ENCODE peak calls at places on chromosomes 16 and 17, in four cellular contexts. G is RWPE2; I is naive thymus-derived CD4-positive, alpha-beta T cell; C is heart right ventricle. X is an unnamed sample.

GRCh38 chr17:79263191-79263590 is 188.6 kb downstream of the ENGASE start:
- DNase-seq in G (no peak), I (no peak), C (no peak), X (no peak)

GRCh38 chr17:69864531-69864930 is 210.5 kb upstream of the KCNJ16 start:
- DNase-seq in G (no peak), I (no peak), C (no peak), X (no peak)

GRCh38 chr17:34580685-34581445 is 1.5 kb downstream of the TMEM132E start:
- DNase-seq in G (no peak), I (no peak), C (no peak), X (peak; percentile 79)

GRCh38 chr17:1555618-1556471 is 6.7 kb downstream of the PITPNA start:
- DNase-seq in G (no peak), I (no peak), C (no peak), X (peak; percentile 52)

GRCh38 chr17:69223809-69224208 is 4.8 kb downstream of the ABCA10 start:
- DNase-seq in G (no peak), I (no peak), C (no peak), X (no peak)

GRCh38 chr16:3945751-3946603 is 65.5 kb upstream of the CREBBP start:
- DNase-seq in G (peak; percentile 75), I (no peak), C (peak; percentile 34), X (no peak)

GRCh38 chr17:81004336-81005015 is 12.8 kb downstream of the CHMP6 start:
- DNase-seq in G (no peak), I (peak; percentile 37), C (no peak), X (peak; percentile 37)

GRCh38 chr17:76469991-76470739 is 2.8 kb downstream of the AANAT start:
- DNase-seq in G (no peak), I (no peak), C (no peak), X (no peak)

GRCh38 chr16:87319011-87319410 is 1.8 kb upstream of the C16orf95 start:
- DNase-seq in G (no peak), I (no peak), C (no peak), X (no peak)

GRCh38 chr16:7227193-7227825 is 105.3 kb upstream of the RBFOX1 start:
- DNase-seq in G (no peak), I (no peak), C (no peak), X (no peak)

GRCh38 chr17:82463881-82464566 is 5.5 kb downstream of the NARF start:
- DNase-seq in G (no peak), I (no peak), C (no peak), X (no peak)

GRCh38 chr16:75618782-75619181 is 4.3 kb downstream of the ADAT1 start:
- DNase-seq in G (no peak), I (no peak), C (no peak), X (no peak)

GRCh38 chr17:44961921-44962350 is 6.2 kb downstream of the C1QL1 start:
- DNase-seq in G (peak; percentile 51), I (no peak), C (no peak), X (no peak)

GRCh38 chr17:17377568-17377967 is 74.4 kb downstream of the NT5M start:
- DNase-seq in G (no peak), I (no peak), C (no peak), X (no peak)

GRCh38 chr17:19002805-19003542 is 1.6 kb downstream of the FAM83G start:
- DNase-seq in G (no peak), I (peak; percentile 26), C (no peak), X (no peak)

GRCh38 chr16:83995756-83996155 is 27.7 kb downstream of the NECAB2 start:
- DNase-seq in G (no peak), I (no peak), C (peak; percentile 14), X (peak; percentile 39)

GRCh38 chr17:41553987-41554680 is 17.7 kb downstream of the KRT9 start:
- DNase-seq in G (no peak), I (no peak), C (no peak), X (no peak)

GRCh38 chr17:41549596-41550039 is 21.5 kb upstream of the KRT19 start:
- DNase-seq in G (no peak), I (no peak), C (no peak), X (no peak)

GRCh38 chr17:41553176-41553575 is 18.7 kb downstream of the KRT9 start:
- DNase-seq in G (no peak), I (no peak), C (no peak), X (no peak)

GRCh38 chr17:41551370-41551769 is 20.5 kb downstream of the KRT9 start:
- DNase-seq in G (no peak), I (no peak), C (no peak), X (no peak)

GRCh38 chr17:41552455-41552854 is 19.4 kb downstream of the KRT9 start:
- DNase-seq in G (no peak), I (no peak), C (no peak), X (no peak)
- H3K4me1 ChIP-seq in G (peaks cover 24% of the 10 kb centered on the region), I (peaks cover 17% of the 10 kb centered on the region), C (peaks cover 19% of the 10 kb centered on the region), X (peaks cover 14% of the 10 kb centered on the region)

DNA sequence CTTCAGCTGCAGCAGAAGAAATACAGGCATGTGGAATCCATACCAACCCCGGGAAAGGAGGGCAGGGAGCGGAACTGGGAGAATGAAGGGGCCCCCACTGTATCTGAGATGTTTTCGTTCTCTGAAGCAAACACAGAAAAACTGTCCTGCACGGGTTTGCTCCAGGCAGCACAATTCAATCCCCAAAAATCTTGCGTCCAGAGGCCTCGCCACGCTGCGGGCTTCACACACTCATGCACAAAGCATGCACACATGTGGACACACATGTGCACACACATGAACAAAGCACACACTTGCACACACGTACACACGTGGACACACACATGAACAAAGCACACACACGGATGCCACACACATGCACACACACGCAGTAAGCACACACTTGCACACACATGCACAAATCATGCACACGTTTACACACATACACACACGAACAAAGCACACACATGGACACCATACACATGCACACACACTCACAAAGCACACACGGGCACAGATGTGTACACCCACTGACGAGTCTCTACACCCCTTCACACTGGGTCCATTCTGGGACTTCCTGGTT is 27.3 kb downstream of the COX4I1 start:
- DNase-seq in G (no peak), I (no peak), C (no peak), X (no peak)
- H3K27me3 ChIP-seq in G (peaks cover 26% of the 10 kb centered on the region), I (no peaks in the 10 kb centered on the region), C (peaks cover 39% of the 10 kb centered on the region), X (no peaks in the 10 kb centered on the region)

DNA sequence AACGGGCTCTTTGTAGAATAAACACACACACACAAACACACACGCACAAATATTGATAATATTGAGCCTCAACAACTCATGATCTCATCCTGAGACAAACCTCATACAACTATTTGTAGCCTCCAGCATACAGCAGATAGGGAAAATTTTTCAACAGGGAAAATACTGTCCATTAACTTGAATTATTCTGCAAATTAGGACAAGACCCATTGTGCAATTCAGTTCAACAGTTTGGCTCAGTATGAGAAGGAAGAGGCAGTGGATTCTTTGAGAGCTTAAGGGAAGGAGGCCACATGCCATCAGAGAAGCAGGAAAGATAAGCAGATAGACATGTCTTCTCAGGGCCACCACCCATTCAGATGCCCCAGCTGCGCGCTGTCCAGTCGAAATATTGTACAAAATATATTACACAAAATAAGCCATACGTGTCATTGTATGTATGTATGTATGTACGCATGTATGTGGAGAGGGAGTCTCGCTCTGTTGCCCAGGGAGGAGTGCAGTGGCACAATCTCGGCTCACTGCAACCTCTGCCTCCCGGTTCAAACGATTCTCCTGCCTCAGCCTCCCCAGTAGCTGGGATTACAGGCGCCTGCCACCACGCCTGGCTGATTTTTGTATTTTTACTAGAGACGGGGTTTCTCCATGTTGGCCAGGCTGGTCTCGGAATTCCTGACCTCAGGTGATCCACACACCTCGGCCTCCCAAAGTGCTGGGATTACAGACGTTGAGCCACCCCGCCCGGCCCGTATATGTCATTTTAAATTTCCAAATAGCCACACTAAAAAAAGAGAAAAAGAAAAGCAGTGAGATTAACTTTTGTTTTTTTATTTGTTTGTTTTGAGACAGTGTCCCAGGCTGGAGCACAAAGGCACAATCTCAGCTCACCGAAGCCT is 1.8 kb downstream of the ZC3H7A start:
- DNase-seq in G (no peak), I (no peak), C (no peak), X (no peak)
- H3K4me1 ChIP-seq in G (peaks cover 11% of the 10 kb centered on the region), I (peaks cover 68% of the 10 kb centered on the region), C (peaks cover 78% of the 10 kb centered on the region), X (peaks cover 59% of the 10 kb centered on the region)

GRCh38 chr17:8060274-8060673 is 21.4 kb downstream of the ALOX15B start:
- DNase-seq in G (no peak), I (peak; percentile 65), C (peak; percentile 66), X (no peak)
- H3K27me3 ChIP-seq in G (no peaks in the 10 kb centered on the region), I (peaks cover 3% of the 10 kb centered on the region), C (peaks cover 95% of the 10 kb centered on the region), X (no peaks in the 10 kb centered on the region)

GRCh38 chr17:40314557-40314953 is 5.6 kb downstream of the RARA start:
- DNase-seq in G (peak; percentile 98), I (no peak), C (peak; percentile 82), X (peak; percentile 96)

GRCh38 chr17:40315206-40315605 is 6.2 kb downstream of the RARA start:
- DNase-seq in G (no peak), I (no peak), C (no peak), X (no peak)

GRCh38 chr17:40316571-40317344 is 7.8 kb downstream of the RARA start:
- DNase-seq in G (peak; percentile 86), I (no peak), C (peak; percentile 81), X (peak; percentile 70)

GRCh38 chr17:40317345-40317873 is 8.4 kb downstream of the RARA start:
- DNase-seq in G (no peak), I (no peak), C (peak; percentile 65), X (no peak)

DNA sequence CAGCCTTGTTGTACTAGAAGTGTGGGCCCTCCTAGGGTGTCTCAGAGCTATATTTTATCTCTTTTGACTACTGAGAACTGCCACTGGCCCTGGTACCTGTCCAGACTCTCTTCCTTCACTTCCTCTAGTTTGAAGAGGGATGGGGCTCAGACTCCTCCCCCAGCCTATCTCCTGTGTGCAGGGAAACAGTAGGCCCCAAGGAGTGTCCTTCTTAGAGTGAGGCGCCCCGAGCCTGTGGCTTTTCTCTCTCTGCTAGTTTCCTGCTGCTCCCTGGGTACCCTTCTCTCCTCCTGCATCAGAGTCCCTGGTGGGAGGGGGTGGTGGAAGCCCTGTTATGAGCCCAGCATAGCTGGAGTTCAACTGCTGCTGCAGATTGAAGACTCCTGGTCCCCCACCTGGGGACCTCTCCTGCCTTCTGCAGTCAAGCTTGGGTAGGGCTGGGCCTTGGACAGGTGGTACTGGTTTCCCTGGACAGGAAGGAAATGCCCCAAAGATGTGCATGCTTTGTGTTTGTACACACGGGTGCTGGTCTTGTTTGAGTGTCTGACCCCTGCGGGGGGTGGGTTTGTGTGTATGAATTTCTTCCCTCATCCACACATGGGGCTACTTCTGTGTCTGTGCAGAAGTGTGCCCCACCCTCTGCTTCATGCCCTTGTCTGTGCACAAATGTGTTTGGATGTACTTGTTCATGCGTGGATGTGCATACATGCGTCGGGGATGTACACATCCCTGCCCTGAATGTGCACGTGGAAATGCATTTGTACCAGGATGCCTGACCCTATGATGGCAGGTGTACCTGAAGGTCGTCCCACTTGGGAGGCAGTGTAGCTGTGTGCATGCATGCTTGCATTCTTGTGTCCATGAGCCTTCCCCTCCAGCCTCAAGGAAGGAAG is 6.9 kb downstream of the RARA start:
- DNase-seq in G (no peak), I (no peak), C (no peak), X (peak; percentile 24)
- H3K4me1 ChIP-seq in G (peaks cover 69% of the 10 kb centered on the region), I (peaks cover 39% of the 10 kb centered on the region), C (peaks cover 96% of the 10 kb centered on the region), X (peaks cover 26% of the 10 kb centered on the region)